ENCODE peak calls at places on chromosomes 6 and 20, in six cellular contexts. I is mesendoderm, U is H9, Y is H1, D is neuronal stem cell, S is IMR-90. B is an unnamed sample.

GRCh38 chr6:53436904-53437303 is 88.2 kb upstream of the ELOVL5 start:
- DNase-seq in I (no peak), U (no peak), Y (no peak), D (no peak), S (peak), B (no peak)

GRCh38 chr20:62212309-62212708 is 7.8 kb downstream of the HRH3 start:
- DNase-seq in I (no peak), U (no peak), Y (no peak), D (no peak), S (no peak), B (no peak)

GRCh38 chr6:79993911-79994309 is 10.5 kb upstream of the TTK start:
- DNase-seq in I (no peak), U (no peak), Y (no peak), D (no peak), S (no peak), B (no peak)

GRCh38 chr6:53813801-53814200 is 19.0 kb downstream of the LRRC1 start:
- DNase-seq in I (no peak), U (no peak), Y (no peak), D (no peak), S (no peak), B (no peak)

GRCh38 chr20:20219016-20219415 is 148.9 kb upstream of the INSM1 start:
- DNase-seq in I (no peak), U (no peak), Y (no peak), D (no peak), S (no peak), B (no peak)

GRCh38 chr20:41367393-41367695 is 726 bp upstream of the EMILIN3 start:
- DNase-seq in I (peak), U (no peak), Y (no peak), D (no peak), S (no peak), B (no peak)

GRCh38 chr20:47551841-47552240 is 50.2 kb downstream of the NCOA3 start:
- DNase-seq in I (peak), U (no peak), Y (no peak), D (no peak), S (no peak), B (no peak)

GRCh38 chr20:10605547-10606195 is 68.1 kb downstream of the JAG1 start:
- DNase-seq in I (no peak), U (no peak), Y (no peak), D (no peak), S (no peak), B (no peak)

GRCh38 chr6:133432021-133432989 is 191.1 kb downstream of the EYA4 start:
- DNase-seq in I (peak), U (peak), Y (peak), D (no peak), S (no peak), B (no peak)

GRCh38 chr6:170290306-170291128 is at the start of gene DLL1:
- DNase-seq in I (peak), U (peak), Y (no peak), D (peak), S (peak), B (peak)

GRCh38 chr20:859661-860294 is 26.3 kb downstream of the FAM110A start:
- DNase-seq in I (no peak), U (no peak), Y (no peak), D (no peak), S (peak), B (no peak)

GRCh38 chr20:858011-858410 is 24.5 kb downstream of the FAM110A start:
- DNase-seq in I (no peak), U (no peak), Y (no peak), D (no peak), S (no peak), B (no peak)

GRCh38 chr20:856361-856775 is 22.9 kb downstream of the FAM110A start:
- DNase-seq in I (peak), U (no peak), Y (no peak), D (no peak), S (peak), B (peak)

GRCh38 chr20:865379-865778 is 31.9 kb downstream of the FAM110A start:
- DNase-seq in I (no peak), U (no peak), Y (no peak), D (no peak), S (no peak), B (no peak)

GRCh38 chr20:860891-861290 is 27.4 kb downstream of the FAM110A start:
- DNase-seq in I (no peak), U (no peak), Y (no peak), D (no peak), S (no peak), B (no peak)
- H3K4me2 ChIP-seq in I (no peak), U (no peak), Y (no peak), D (no peak), S (no peak), B (no peak)

GRCh38 chr20:2470432-2471193 is at the start of gene SNRPB:
- DNase-seq in I (peak), U (peak), Y (peak), D (peak), S (peak), B (peak)
- H2AK5ac ChIP-seq in I (peak), U (peak), Y (peak), D (peak), S (peak), B (peak)

DNA sequence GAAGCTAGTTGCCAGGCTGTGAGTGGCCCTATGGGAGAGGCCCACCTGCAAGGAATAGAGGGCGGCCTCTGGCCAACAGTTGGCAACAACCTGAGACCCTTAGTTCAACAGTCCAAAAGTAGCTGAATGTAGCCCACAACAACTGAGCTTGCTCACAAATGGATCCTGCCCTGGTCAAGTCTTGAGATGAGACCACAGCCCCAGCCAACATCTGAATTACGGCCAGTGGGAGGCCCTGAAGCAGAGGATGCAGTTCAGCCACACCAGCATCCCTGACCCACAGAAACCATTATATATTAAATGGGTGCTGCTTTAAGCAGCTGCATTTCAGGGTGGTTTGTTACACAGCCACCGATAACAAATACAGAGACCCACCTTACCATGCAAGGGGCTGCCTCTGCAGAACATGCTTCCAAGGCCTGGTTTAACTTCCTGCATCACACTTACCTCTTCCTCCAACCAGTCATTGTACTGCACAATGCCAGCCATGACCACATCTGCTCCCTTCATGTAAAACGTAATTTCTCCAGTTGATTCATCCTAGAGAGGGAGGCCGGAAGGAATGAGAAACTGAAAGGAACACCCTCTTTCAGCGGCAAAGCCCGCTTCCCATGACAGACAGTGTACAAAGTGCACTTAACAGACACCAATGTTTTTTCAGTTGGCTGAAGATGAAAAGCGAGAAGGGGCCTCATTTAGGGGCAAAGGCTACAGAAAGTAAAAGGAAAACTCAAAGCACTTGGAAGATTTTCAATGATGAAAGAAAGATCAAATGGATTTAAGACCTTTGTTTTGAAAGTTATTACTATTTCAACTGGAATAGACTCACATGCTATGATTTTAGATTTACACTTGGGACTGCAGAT is 86.2 kb upstream of the NFATC2 start:
- DNase-seq in I (no peak), U (no peak), Y (no peak), D (no peak), S (peak), B (no peak)
- H3K4me2 ChIP-seq in I (no peak), U (no peak), Y (no peak), D (no peak), S (peak), B (no peak)

GRCh38 chr20:25207149-25207959 is 11.8 kb downstream of the ENTPD6 start:
- DNase-seq in I (no peak), U (no peak), Y (no peak), D (no peak), S (no peak), B (no peak)
- H2AK5ac ChIP-seq in I (no peak), U (no peak), Y (no peak), D (peak), S (no peak), B (no peak)

DNA sequence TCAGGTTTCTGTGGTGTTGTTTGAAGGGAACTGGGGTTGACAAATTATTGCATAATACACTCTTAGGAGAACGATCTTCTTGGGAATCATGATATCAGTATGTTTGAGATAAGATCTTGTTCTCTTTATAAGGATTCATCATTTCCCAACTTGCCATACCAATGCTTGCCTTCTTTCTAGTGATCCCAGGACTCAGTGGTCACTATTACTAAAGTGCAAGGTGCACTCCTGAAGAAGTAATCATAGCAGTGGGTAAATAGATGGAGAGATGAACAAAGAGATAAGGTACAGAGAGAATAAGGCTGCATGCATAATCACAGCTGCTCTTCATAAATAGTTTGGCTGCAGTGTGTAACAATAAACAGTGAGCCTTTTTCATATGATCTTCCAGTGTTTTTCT is 404.0 kb downstream of the DOK5 start:
- DNase-seq in I (no peak), U (no peak), Y (no peak), D (no peak), S (no peak), B (no peak)
- H3K4me2 ChIP-seq in I (no peak), U (no peak), Y (no peak), D (no peak), S (no peak), B (no peak)

GRCh38 chr6:30787954-30788353 is 43.6 kb upstream of the IER3 start:
- DNase-seq in I (no peak), U (no peak), Y (no peak), D (no peak), S (no peak), B (no peak)
- H2AK5ac ChIP-seq in I (no peak), U (no peak), Y (no peak), D (no peak), S (peak), B (peak)